ENCODE peak calls at places on chromosomes 5 and 9, in six cellular contexts. W is foreskin fibroblast, B is psoas muscle, T is lower lobe of right lung, G is ovary, I is adrenal gland. U is an unnamed sample.

GRCh38 chr9:93891549-93892310 is 63.4 kb downstream of the BARX1 start:
- DNase-seq in W (no peak), B (no peak), T (peak; percentile 29), G (no peak), I (peak; percentile 6), U (no peak)

GRCh38 chr5:9523090-9523813 is 22.6 kb downstream of the SEMA5A start:
- DNase-seq in W (peak; percentile 43), B (no peak), T (no peak), G (no peak), I (no peak), U (no peak)

GRCh38 chr5:76500633-76501393 is 97.7 kb downstream of the IQGAP2 start:
- DNase-seq in W (no peak), B (no peak), T (no peak), G (peak; percentile 48), I (no peak), U (peak; percentile 19)

GRCh38 chr5:142387022-142387682 is 62.3 kb upstream of the SPRY4 start:
- DNase-seq in W (no peak), B (no peak), T (peak; percentile 37), G (no peak), I (no peak), U (no peak)

GRCh38 chr9:72579190-72579589 is 57.8 kb downstream of the TMC1 start:
- DNase-seq in W (no peak), B (peak; percentile 74), T (no peak), G (no peak), I (peak; percentile 52), U (no peak)

GRCh38 chr5:77957-78804 is 13.8 kb upstream of the PLEKHG4B start:
- DNase-seq in W (no peak), B (no peak), T (no peak), G (no peak), I (no peak), U (peak; percentile 30)

GRCh38 chr9:124286292-124286931 is 28.7 kb downstream of the NEK6 start:
- DNase-seq in W (peak; percentile 90), B (no peak), T (peak; percentile 73), G (no peak), I (no peak), U (peak; percentile 44)

GRCh38 chr5:64165500-64166200 is at the start of gene RNF180:
- DNase-seq in W (no peak), B (peak; percentile 79), T (peak; percentile 68), G (peak; percentile 66), I (peak; percentile 64), U (no peak)

GRCh38 chr9:32427111-32427873 is 42.8 kb downstream of the ACO1 start:
- DNase-seq in W (peak; percentile 53), B (no peak), T (no peak), G (no peak), I (no peak), U (no peak)

GRCh38 chr9:84145031-84145430 is 164.4 kb downstream of the RMI1 start:
- DNase-seq in W (no peak), B (no peak), T (no peak), G (no peak), I (no peak), U (no peak)

GRCh38 chr5:89246252-89246651 is 363.3 kb upstream of the MEF2C start:
- DNase-seq in W (peak; percentile 16), B (no peak), T (no peak), G (no peak), I (no peak), U (no peak)

GRCh38 chr9:130936285-130937117 is 2.5 kb downstream of the FIBCD1 start:
- DNase-seq in W (peak; percentile 87), B (no peak), T (no peak), G (peak; percentile 51), I (peak; percentile 95), U (no peak)

GRCh38 chr9:132800038-132800648 is 77.9 kb downstream of the AK8 start:
- DNase-seq in W (peak; percentile 70), B (peak; percentile 83), T (peak; percentile 84), G (peak; percentile 84), I (peak; percentile 86), U (peak; percentile 49)

GRCh38 chr5:84088996-84089395 is 295.7 kb downstream of the EDIL3 start:
- DNase-seq in W (no peak), B (no peak), T (no peak), G (no peak), I (no peak), U (no peak)

GRCh38 chr5:92909545-92909962 is 671.5 kb downstream of the NR2F1-AS1 start:
- DNase-seq in W (no peak), B (no peak), T (no peak), G (no peak), I (no peak), U (no peak)

DNA sequence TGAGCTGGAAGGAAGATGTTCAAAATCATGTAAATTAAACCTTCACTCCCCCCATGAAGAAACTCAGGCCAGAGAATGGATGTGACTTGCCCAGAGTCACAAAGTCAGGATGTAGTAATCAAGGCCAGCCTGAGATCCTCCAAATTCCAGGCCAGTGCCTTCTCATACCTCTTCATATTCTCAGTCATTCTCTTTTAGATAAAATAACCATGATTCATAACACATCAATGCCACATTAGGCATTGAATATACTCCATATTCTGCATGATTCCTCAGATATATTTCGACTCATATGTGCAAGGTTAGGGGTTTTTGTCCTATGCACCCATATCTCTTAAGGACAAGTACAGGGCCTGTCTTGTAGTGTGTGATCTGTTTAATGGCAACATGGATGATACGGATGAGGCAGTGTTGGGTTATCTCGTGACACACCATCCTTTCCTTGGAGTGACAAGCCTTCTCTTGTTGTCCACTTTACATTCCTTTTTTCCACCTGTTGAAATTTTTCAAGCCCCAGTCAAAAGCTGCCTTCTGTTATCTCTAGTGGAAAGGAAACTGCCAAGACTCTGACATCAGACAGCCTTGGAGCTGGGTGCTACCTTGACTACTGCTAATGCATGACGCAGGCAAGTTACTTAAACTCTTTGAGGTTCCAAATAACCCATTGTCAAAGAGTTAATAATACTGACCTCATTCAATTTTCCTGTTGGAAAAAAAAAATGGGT is 227.5 kb upstream of the NR4A3 start:
- DNase-seq in W (no peak), B (no peak), T (no peak), G (no peak), I (peak; percentile 41), U (no peak)
- H3K4me3 ChIP-seq in W (no peak overlapping the region), B (no peak overlapping the region), T (no peak overlapping the region), G (no peak overlapping the region), I (no peak overlapping the region), U (no peak overlapping the region)

DNA sequence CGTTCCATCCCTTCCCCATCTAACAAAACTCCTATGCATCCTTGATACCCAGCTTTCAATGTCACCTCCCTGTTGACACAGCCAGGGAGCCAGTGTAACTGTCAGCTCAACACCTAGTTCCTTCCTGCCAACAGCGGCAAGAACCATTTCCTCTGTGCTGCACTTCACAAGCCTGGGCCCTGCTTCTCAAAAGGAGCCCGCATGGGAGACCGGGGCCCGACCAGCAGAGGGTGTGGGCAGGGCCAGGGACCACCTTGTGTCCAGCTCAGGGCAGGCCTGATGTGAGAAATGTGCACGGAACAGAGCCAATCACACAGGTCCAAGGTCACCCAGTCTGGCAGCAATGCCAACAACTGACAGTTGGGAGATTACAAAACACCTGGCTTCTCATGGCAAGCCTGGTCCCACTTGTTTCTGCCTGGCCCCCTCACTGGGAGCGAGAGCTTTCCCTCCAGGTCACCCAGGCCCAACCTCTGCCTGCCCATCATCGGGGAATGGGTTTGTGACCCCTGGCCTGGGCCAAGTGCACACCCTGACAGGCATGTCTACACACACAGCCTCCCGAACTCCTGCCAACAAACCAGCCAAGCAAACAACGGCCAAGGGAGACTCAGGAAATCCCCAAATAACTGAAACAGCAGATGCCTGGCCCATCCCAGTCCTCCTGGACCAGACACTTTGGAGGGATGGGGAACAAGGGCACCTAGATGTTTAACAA is 3.1 kb downstream of the RNF44 start:
- DNase-seq in W (no peak), B (peak; percentile 64), T (peak; percentile 61), G (peak; percentile 47), I (peak; percentile 70), U (no peak)
- TF ChIP-seq CTCF in W (no peak), B (no peak), T (no peak), G (no peak), I (no peak), U (no peak)

GRCh38 chr9:35689351-35689600 is 449 bp downstream of the TPM2 start:
- DNase-seq in W (no peak), B (no peak), T (no peak), G (no peak), I (no peak), U (no peak)
- H3K4me3 ChIP-seq in W (peak overlapping the region; percentile 99), B (peak overlapping the region; percentile 100), T (peak overlapping the region; percentile 73), G (peak overlapping the region; percentile 66), I (peak overlapping the region; percentile 70), U (peak overlapping the region; percentile 100)

DNA sequence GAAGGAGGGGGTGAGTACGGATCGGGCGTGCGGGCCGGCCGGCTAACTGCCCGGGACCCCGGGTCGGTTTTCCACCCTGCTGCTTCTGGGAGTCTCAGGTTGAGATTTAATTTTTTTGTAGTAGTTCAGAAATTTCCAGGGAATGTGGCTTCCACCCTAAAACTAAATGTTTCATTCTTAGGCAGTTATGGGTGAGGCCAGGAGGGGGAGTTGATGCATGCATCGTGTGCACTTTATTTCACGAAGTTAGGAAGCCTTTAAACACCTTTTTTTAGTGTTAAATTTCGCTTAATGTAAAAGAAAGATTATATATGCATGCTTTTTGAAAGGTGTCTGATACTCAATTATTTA is 914 bp downstream of the CDK9 start:
- DNase-seq in W (no peak), B (no peak), T (no peak), G (no peak), I (no peak), U (no peak)
- TF ChIP-seq CTCF in W (peak; percentile 49), B (no peak), T (peak; percentile 25), G (no peak), I (peak; percentile 46), U (peak; percentile 40)

U was measured in HFF-Myc.